ENCODE peak calls at places on chromosome 22, in four cellular contexts. L, U, W and E are unnamed samples.

GRCh38 chr22:43209971-43210370 is 23.0 kb upstream of the TTLL12 start:
- DNase-seq in U (no peak), W (no peak), L (no peak), E (no peak)

GRCh38 chr22:44366372-44367310 is 53.9 kb upstream of the SHISAL1 start:
- DNase-seq in L (no peak), W (peak; percentile 20), U (no peak), E (no peak)

GRCh38 chr22:19292262-19293230 is 1.0 kb upstream of the CLTCL1 start:
- DNase-seq in L (peak; percentile 31), W (no peak), U (no peak), E (no peak)

GRCh38 chr22:44424867-44425351 is 73.1 kb downstream of the RTL6 start:
- DNase-seq in W (no peak), L (no peak), U (no peak), E (no peak)

GRCh38 chr22:33996824-33997223 is 76.5 kb upstream of the LARGE1 start:
- DNase-seq in L (no peak), W (no peak), U (no peak), E (no peak)

GRCh38 chr22:37632174-37633081 is 7.0 kb upstream of the SH3BP1 start:
- DNase-seq in W (no peak), L (no peak), U (no peak), E (no peak)

GRCh38 chr22:37561209-37562048 is 1.1 kb downstream of the CDC42EP1 start:
- DNase-seq in U (peak; percentile 79), W (peak; percentile 86), L (peak; percentile 89), E (peak; percentile 88)

GRCh38 chr22:48554893-48555552 is 1272.7 kb downstream of the BRD1 start:
- DNase-seq in W (no peak), U (no peak), L (peak; percentile 68), E (no peak)

GRCh38 chr22:43435851-43436535 is 24.2 kb downstream of the MPPED1 start:
- DNase-seq in U (no peak), W (no peak), L (peak; percentile 27), E (no peak)

GRCh38 chr22:37345863-37346514 is 63.7 kb downstream of the CYTH4 start:
- DNase-seq in U (no peak), W (peak; percentile 97), L (no peak), E (peak; percentile 81)

GRCh38 chr22:46748206-46748947 is 10.3 kb upstream of the CERK start:
- DNase-seq in U (no peak), L (no peak), W (no peak), E (no peak)

GRCh38 chr22:46746192-46746591 is 8.1 kb upstream of the CERK start:
- DNase-seq in W (no peak), L (no peak), U (no peak), E (no peak)

GRCh38 chr22:46747646-46748045 is 9.6 kb upstream of the CERK start:
- DNase-seq in U (no peak), W (no peak), L (no peak), E (no peak)

GRCh38 chr22:46744581-46744980 is 6.5 kb upstream of the CERK start:
- DNase-seq in U (no peak), W (no peak), L (no peak), E (no peak)

DNA sequence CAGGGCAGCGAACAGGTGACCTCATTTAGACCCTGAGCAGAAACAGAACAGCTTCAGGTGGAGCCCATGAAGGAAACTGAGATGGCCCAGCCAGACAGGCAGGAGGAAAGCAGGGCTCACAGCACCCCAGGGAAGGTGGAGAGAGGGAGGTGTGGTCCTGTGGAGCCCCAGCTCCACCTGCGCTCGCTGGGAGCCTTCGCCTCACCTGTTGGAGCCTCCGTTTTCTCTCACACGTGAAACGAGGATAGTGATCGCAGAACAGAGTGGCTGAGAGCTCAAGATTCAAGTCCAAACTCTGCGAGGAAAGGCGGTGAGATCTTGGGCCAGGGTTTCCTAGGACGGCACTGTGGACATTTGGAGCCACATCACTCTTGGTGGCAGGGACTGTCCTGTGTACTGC is 8.6 kb upstream of the CERK start:
- DNase-seq in W (no peak), L (no peak), U (no peak), E (no peak)
- H3K14ac ChIP-seq in W (no peak overlapping the region), L (no peak overlapping the region), U (peak overlapping the region; percentile 75), E (no peak overlapping the region)

DNA sequence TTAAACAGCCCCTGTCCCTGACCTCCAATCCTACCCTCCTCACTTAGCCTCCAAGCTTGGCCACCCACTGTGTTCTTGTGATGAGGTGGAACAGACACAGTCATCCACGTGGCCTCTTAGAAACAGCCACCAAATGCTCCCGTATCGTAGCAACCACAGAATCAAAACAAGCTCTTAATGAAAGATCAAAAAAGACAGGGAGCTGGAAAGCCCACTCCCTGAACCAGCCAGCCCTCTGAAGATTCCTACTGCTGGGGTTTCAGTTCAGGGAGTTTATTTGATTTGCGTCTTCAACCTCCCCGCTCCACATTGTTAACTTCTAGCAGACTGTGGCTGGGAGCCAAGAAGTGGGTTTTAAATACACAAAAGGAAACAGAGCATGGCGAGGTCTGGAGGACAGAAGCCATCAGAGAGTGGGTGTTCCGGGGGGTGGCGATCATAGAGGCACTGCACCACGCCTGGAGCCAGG is 88.9 kb upstream of the GRK3 start:
- DNase-seq in U (no peak), W (peak; percentile 72), L (no peak), E (peak; percentile 77)
- H3K14ac ChIP-seq in U (no peak overlapping the region), W (peak overlapping the region; percentile 11), L (no peak overlapping the region), E (no peak overlapping the region)

DNA sequence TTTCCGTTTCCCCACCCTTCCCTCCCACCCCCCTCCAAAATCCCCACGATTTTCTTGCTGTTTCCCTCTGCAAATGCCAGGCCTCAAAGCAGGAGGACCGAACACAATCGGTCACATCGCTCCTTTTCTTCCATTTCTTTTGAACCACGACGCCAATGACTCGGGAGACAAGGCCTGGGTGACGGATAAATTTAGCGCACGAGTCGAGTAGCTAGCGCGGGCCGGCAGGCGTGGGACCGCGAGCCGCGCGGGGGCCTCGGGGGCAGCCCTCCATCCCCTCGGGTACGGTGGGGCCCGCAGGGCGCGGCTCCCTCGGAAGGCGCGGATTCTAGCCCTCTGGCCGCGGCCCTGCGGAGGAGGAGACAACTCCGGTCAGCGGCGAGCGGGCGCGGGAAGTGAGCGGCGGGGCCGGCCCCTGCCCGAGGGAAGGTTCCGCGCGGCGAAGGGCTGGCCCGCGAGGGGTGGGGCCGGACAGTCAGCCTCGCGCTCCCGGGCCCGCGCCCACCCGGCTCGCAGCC is 413 bp downstream of the JOSD1 start:
- DNase-seq in L (no peak), U (no peak), W (no peak), E (peak; percentile 71)
- H3K14ac ChIP-seq in L (peak overlapping the region; percentile 89), U (peak overlapping the region; percentile 31), W (peak overlapping the region; percentile 92), E (no peak overlapping the region)

GRCh38 chr22:29268511-29269229 is 602 bp downstream of the EWSR1 start:
- DNase-seq in U (peak; percentile 69), L (no peak), W (peak; percentile 67), E (peak; percentile 72)
- H3K14ac ChIP-seq in U (peak overlapping the region; percentile 22), L (peak overlapping the region; percentile 98), W (peak overlapping the region; percentile 97), E (no peak overlapping the region)

DNA sequence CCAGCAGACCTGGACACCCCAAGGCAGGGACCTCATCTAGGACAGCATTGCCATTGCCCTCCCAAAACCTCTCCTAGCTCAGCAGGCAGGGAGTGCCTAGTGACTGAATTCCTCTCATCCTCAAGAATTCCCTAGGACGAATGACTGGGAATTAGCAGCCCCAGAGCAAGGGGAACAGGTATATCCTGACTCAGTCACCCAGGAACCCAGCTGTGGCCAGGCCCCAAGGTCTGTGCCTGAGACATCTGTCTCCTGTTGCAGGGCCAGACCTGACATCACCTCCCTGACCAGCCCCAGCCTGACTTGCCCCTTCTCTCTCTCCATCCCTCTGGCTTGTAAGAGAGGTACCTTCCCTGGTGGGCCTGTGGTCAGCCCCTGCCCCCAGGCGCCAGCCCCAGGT is 39.0 kb upstream of the SUSD2 start:
- DNase-seq in W (no peak), L (no peak), U (no peak), E (no peak)
- H3K14ac ChIP-seq in W (peak overlapping the region; percentile 68), L (no peak overlapping the region), U (no peak overlapping the region), E (peak overlapping the region; percentile 26)

GRCh38 chr22:32723632-32724031 is 77.9 kb upstream of the TIMP3 start:
- DNase-seq in W (peak; percentile 96), U (no peak), L (no peak), E (peak; percentile 82)
- H3K14ac ChIP-seq in W (peak overlapping the region; percentile 89), U (no peak overlapping the region), L (no peak overlapping the region), E (peak overlapping the region; percentile 86)

DNA sequence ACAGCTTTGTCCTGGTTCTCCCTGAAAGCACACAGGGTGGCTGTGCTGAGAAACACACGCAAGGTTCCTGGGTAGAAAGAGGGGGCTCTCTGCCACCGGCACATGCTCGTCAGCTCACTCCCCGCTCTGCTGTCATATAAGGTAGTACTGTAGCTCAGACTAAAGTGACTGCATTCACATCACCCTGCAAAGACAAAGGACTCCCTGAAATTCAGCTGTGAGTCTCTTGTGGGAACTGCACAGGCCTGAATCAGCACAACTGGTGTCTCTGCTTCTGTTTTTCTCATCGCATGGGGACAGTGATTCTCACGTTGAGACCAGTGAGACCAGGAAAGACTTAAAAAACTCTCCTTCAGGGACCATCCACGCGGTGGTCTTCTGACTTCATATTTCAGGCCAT is 124.1 kb upstream of the BID start:
- DNase-seq in U (no peak), W (no peak), L (no peak), E (no peak)
- H3K14ac ChIP-seq in U (no peak overlapping the region), W (no peak overlapping the region), L (no peak overlapping the region), E (no peak overlapping the region)

DNA sequence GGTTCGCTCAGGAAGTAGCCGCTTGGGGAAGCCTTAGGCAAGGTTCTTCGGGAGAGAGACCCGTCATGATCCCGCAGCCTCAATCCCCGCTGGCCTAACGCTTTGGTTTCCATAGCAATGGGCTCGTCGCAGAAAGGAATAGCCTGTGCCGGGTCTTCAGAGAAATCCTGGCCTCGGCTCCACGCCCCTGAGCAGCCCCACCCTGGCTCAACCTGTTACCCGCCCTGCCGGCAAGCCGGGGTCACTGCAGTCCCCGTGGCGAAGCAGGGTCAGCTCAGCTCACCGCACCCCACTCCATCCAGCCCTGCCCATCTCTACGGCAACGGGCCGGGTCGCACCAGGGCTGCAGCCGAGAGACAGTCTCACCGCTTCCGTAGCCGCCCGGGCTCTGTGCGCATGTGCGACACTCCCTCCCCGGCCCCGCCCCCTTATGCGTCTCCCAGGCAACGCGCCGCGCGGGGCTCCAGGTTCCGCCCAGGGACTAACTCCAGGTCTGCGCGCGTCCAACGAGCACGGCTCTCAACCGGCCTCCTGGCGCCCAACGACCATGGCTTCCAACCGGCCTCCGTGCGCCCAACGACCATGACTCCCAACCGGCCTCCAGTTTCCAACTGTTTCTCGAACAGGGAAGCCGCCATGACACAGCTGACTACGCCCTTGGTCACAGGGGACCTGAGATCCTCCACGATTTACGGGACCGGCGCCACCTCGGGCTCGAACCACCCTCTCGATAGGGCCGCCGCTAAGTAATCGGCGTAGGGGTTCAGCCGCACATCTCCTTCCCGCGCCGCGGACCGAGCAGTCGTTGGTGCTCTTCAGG is at the start of gene DUSP18:
- DNase-seq in W (peak; percentile 79), U (peak; percentile 97), L (peak; percentile 98), E (peak; percentile 91)
- H3K14ac ChIP-seq in W (peak within 1 kb of the TSS; percentile 86), U (peak within 1 kb of the TSS; percentile 98), L (peak within 1 kb of the TSS; percentile 40), E (peak within 1 kb of the TSS; percentile 95)